ENCODE peak calls at places on chromosome 4, in six cellular contexts. E, C, D, S, P and U are unnamed samples.

GRCh38 chr4:107896158-107896645 is 35.1 kb upstream of the CYP2U1 start:
- DNase-seq in E (no peak), C (no peak), D (no peak), S (peak), P (peak), U (peak)

GRCh38 chr4:22268350-22269025 is 247.4 kb downstream of the ADGRA3 start:
- DNase-seq in E (no peak), C (no peak), D (no peak), S (peak), P (no peak), U (no peak)

GRCh38 chr4:113760094-113760851 is 1.3 kb downstream of the CAMK2D start:
- DNase-seq in E (peak), C (peak), D (peak), S (peak), P (peak), U (no peak)

GRCh38 chr4:40800064-40800463 is 50.3 kb downstream of the NSUN7 start:
- DNase-seq in E (no peak), C (no peak), D (no peak), S (no peak), P (no peak), U (no peak)

GRCh38 chr4:22237846-22238513 is 277.9 kb downstream of the ADGRA3 start:
- DNase-seq in E (no peak), C (peak), D (peak), S (no peak), P (no peak), U (no peak)

GRCh38 chr4:84573738-84574720 is 8.9 kb upstream of the CDS1 start:
- DNase-seq in E (no peak), C (no peak), D (no peak), S (peak), P (no peak), U (no peak)

GRCh38 chr4:117327491-117327890 is 242.1 kb upstream of the TRAM1L1 start:
- DNase-seq in E (no peak), C (no peak), D (no peak), S (no peak), P (no peak), U (no peak)

GRCh38 chr4:45987858-45988257 is 136.0 kb downstream of the GABRG1 start:
- DNase-seq in E (no peak), C (no peak), D (no peak), S (no peak), P (no peak), U (no peak)

GRCh38 chr4:101188906-101189305 is 158.4 kb downstream of the PPP3CA start:
- DNase-seq in E (no peak), C (no peak), D (no peak), S (no peak), P (no peak), U (no peak)

GRCh38 chr4:139312552-139313332 is 10.5 kb upstream of the NDUFC1 start:
- DNase-seq in E (no peak), C (no peak), D (no peak), S (no peak), P (no peak), U (no peak)

GRCh38 chr4:81930506-81931238 is 443.1 kb downstream of the HNRNPD start:
- DNase-seq in E (no peak), C (no peak), D (no peak), S (no peak), P (no peak), U (no peak)

GRCh38 chr4:113049421-113050355 is at the start of gene ANK2:
- DNase-seq in E (no peak), C (peak), D (no peak), S (no peak), P (no peak), U (no peak)

GRCh38 chr4:174592256-174592984 is 70.1 kb upstream of the HPGD start:
- DNase-seq in E (no peak), C (no peak), D (no peak), S (no peak), P (no peak), U (no peak)

GRCh38 chr4:176547005-176547404 is 227.2 kb downstream of the SPCS3 start:
- DNase-seq in E (no peak), C (no peak), D (no peak), S (no peak), P (no peak), U (no peak)

GRCh38 chr4:169066934-169067333 is 56.9 kb upstream of the CBR4 start:
- DNase-seq in E (no peak), C (no peak), D (no peak), S (no peak), P (no peak), U (no peak)

GRCh38 chr4:135238940-135239339 is 1037.4 kb upstream of the PABPC4L start:
- DNase-seq in E (no peak), C (no peak), D (no peak), S (no peak), P (no peak), U (no peak)

GRCh38 chr4:114383721-114384120 is 214.9 kb upstream of the UGT8 start:
- DNase-seq in E (no peak), C (no peak), D (no peak), S (no peak), P (peak), U (peak)

GRCh38 chr4:108166441-108167315 is 2.1 kb downstream of the LEF1 start:
- DNase-seq in E (no peak), C (peak), D (peak), S (no peak), P (no peak), U (no peak)

GRCh38 chr4:88219099-88219498 is 60.7 kb upstream of the ABCG2 start:
- DNase-seq in E (no peak), C (peak), D (no peak), S (peak), P (peak), U (peak)

GRCh38 chr4:138650917-138651564 is 364.5 kb upstream of the NOCT start:
- DNase-seq in E (no peak), C (no peak), D (no peak), S (peak), P (peak), U (peak)

GRCh38 chr4:155906554-155907247 is 3.2 kb downstream of the TDO2 start:
- DNase-seq in E (no peak), C (no peak), D (no peak), S (peak), P (peak), U (no peak)

GRCh38 chr4:78379991-78380739 is 171.4 kb upstream of the ANXA3 start:
- DNase-seq in E (no peak), C (no peak), D (peak), S (peak), P (peak), U (peak)

GRCh38 chr4:11801466-11802446 is 373.1 kb upstream of the HS3ST1 start:
- DNase-seq in E (no peak), C (no peak), D (no peak), S (peak), P (no peak), U (no peak)

GRCh38 chr4:72286185-72286584 is 254.4 kb downstream of the NPFFR2 start:
- DNase-seq in E (no peak), C (peak), D (no peak), S (peak), P (peak), U (no peak)

GRCh38 chr4:2787230-2788100 is 5.4 kb upstream of the SH3BP2 start:
- DNase-seq in E (peak), C (no peak), D (peak), S (no peak), P (no peak), U (no peak)

GRCh38 chr4:167897116-167897515 is 195.2 kb upstream of the ANXA10 start:
- DNase-seq in E (no peak), C (peak), D (no peak), S (peak), P (peak), U (peak)

GRCh38 chr4:95204873-95205272 is 343.9 kb downstream of the UNC5C start:
- DNase-seq in E (no peak), C (peak), D (no peak), S (peak), P (no peak), U (peak)
- TF ChIP-seq CTCF in E (no peak), C (no peak), D (no peak), S (peak), P (peak), U (peak)

DNA sequence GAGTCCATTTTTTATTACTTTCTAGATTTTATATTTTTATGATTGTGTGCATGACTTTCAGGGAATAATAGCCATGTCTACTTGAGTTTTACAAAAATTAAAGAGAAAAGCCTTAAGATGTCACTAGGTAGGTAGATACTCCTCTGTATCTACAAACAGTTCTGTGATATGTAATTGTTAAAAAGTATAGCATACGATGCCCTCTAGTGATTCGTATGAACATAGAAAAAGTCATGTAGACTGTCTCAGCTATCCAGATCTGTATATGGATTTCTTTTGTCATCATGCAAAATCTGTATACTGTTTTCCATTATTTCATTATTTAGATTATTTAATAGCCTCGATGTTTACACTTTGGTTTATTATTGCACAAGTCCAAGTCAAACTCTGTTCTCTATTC is 856.6 kb downstream of the CENPC start:
- DNase-seq in E (no peak), C (peak), D (no peak), S (peak), P (peak), U (no peak)
- TF ChIP-seq CTCF in E (no peak), C (peak), D (no peak), S (peak), P (peak), U (no peak)

GRCh38 chr4:89868999-89869589 is 25.6 kb upstream of the MMRN1 start:
- DNase-seq in E (no peak), C (no peak), D (no peak), S (no peak), P (no peak), U (no peak)
- TF ChIP-seq CTCF in E (no peak), C (peak), D (peak), S (no peak), P (peak), U (no peak)

DNA sequence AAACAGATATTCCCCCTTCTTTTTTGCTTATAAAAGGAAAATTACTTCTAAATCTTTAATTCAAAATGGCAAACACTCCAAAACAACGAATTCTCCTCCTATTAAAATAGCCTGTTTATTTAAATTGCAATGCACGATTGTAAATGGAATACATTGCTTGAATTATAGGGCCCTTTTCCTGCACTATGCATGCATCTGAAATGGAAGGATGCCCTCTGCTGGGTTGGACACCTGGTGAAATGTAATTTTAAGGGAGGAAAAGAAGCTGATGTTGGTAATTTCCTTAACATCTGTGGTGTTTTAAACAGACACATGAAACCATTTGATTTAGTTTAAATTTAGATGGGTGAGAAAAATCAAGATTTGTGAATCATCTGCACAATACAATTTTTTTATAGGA is 72.8 kb downstream of the GRXCR1 start:
- DNase-seq in E (no peak), C (peak), D (no peak), S (no peak), P (peak), U (no peak)
- TF ChIP-seq CTCF in E (no peak), C (no peak), D (no peak), S (no peak), P (peak), U (no peak)

GRCh38 chr4:37802068-37802666 is 24.3 kb upstream of the PGM2 start:
- DNase-seq in E (no peak), C (peak), D (peak), S (peak), P (peak), U (peak)
- TF ChIP-seq CTCF in E (peak), C (peak), D (peak), S (peak), P (peak), U (peak)

DNA sequence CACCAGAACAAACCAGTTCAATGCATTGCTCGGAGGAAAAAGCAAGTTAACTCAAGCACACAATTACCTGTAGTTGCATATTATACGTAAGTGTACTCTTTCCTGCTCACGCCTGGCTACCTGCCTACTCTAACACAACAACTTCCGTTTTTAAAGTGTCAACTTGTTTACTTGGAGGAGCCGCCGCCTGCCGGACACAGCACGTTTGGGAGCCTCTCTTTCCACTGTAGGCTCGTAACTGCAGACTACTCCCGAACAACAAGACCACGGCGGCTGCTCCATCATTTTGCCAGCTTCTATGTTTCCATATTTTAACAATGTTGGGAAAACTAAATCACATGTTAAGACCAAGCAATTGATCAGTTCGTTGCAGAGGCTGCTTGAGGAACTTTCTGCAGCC is 882 bp downstream of the MTNR1A start:
- DNase-seq in E (no peak), C (peak), D (peak), S (peak), P (peak), U (peak)
- TF ChIP-seq CTCF in E (no peak), C (peak), D (peak), S (peak), P (no peak), U (no peak)